ENCODE peak calls at places on chromosomes 2 and 18, in five cellular contexts. X, W, V, N and F are unnamed samples.

GRCh38 chr18:12904012-12904516 is 20.0 kb upstream of the PTPN2 start:
- DNase-seq in W (no peak), N (no peak), V (no peak), X (no peak), F (no peak)

GRCh38 chr18:25832008-25832604 is 258.3 kb downstream of the SS18 start:
- DNase-seq in V (no peak), N (peak; percentile 82), X (peak; percentile 2), W (peak; percentile 15), F (no peak)

GRCh38 chr2:101112772-101113157 is 38.4 kb downstream of the TBC1D8 start:
- DNase-seq in X (no peak), W (no peak), V (no peak), N (no peak), F (no peak)

GRCh38 chr2:230203110-230203676 is 16.6 kb downstream of the SP110 start:
- DNase-seq in V (no peak), W (no peak), N (no peak), X (no peak), F (no peak)

GRCh38 chr2:218981390-218982311 is 3.3 kb downstream of the FEV start:
- DNase-seq in W (peak; percentile 20), N (peak; percentile 65), V (no peak), X (no peak), F (no peak)

GRCh38 chr2:219458996-219459395 is 24.4 kb downstream of the SPEG start:
- DNase-seq in V (no peak), W (no peak), N (no peak), X (no peak), F (no peak)

GRCh38 chr2:109582928-109583895 is 30.6 kb downstream of the SEPTIN10 start:
- DNase-seq in V (no peak), N (no peak), W (no peak), X (no peak), F (no peak)

GRCh38 chr18:9827856-9828793 is 57.6 kb upstream of the TXNDC2 start:
- DNase-seq in N (no peak), V (no peak), W (no peak), X (no peak), F (no peak)

GRCh38 chr18:49944681-49945080 is 131.3 kb upstream of the ACAA2 start:
- DNase-seq in W (peak; percentile 7), V (no peak), N (no peak), X (no peak), F (no peak)

GRCh38 chr2:239735131-239735828 is 289.9 kb downstream of the NDUFA10 start:
- DNase-seq in V (no peak), W (peak; percentile 52), N (peak; percentile 78), X (no peak), F (no peak)

GRCh38 chr2:157831573-157832315 is 44.4 kb downstream of the ACVR1 start:
- DNase-seq in V (no peak), W (no peak), N (no peak), X (no peak), F (no peak)

GRCh38 chr2:236714061-236714460 is 144.4 kb downstream of the ACKR3 start:
- DNase-seq in V (no peak), X (no peak), N (no peak), W (no peak), F (no peak)

GRCh38 chr18:77551055-77551454 is 301.4 kb downstream of the GALR1 start:
- DNase-seq in X (no peak), W (peak; percentile 20), V (no peak), N (no peak), F (no peak)

GRCh38 chr18:32383040-32383819 is 87.5 kb downstream of the GAREM1 start:
- DNase-seq in X (no peak), N (no peak), V (no peak), W (no peak), F (peak; percentile 38)

GRCh38 chr2:106085441-106085911 is 108.6 kb downstream of the UXS1 start:
- DNase-seq in N (peak; percentile 58), X (no peak), V (no peak), W (no peak), F (peak; percentile 30)

GRCh38 chr2:37658682-37659081 is 12.8 kb downstream of the CDC42EP3 start:
- DNase-seq in X (no peak), W (no peak), V (no peak), N (no peak), F (no peak)

GRCh38 chr2:171318463-171318934 is 115.3 kb downstream of the METTL8 start:
- DNase-seq in V (no peak), W (no peak), X (no peak), N (peak; percentile 33), F (no peak)

GRCh38 chr2:140344842-140345241 is 1564.7 kb upstream of the NXPH2 start:
- DNase-seq in V (no peak), X (no peak), W (no peak), N (no peak), F (no peak)

GRCh38 chr2:60818272-60818671 is 62.2 kb downstream of the PAPOLG start:
- DNase-seq in W (no peak), X (peak; percentile 31), V (no peak), N (no peak), F (no peak)

GRCh38 chr2:9675369-9676351 is 44.9 kb upstream of the YWHAQ start:
- DNase-seq in N (peak; percentile 55), W (no peak), X (no peak), V (peak; percentile 6), F (no peak)